ENCODE peak calls at places on chromosomes 5 and 9, in five cellular contexts. O, T, U, S and V are unnamed samples.

GRCh38 chr5:142151436-142152382 is 43.1 kb downstream of the NDFIP1 start:
- DNase-seq in O (peak), T (peak), U (peak), S (peak), V (peak)

GRCh38 chr9:98807070-98807810 is at the start of gene GALNT12:
- DNase-seq in O (peak), T (peak), U (no peak), S (no peak), V (no peak)

GRCh38 chr9:135251331-135251761 is 163.9 kb downstream of the OLFM1 start:
- DNase-seq in O (no peak), T (no peak), U (no peak), S (no peak), V (no peak)

GRCh38 chr9:77820293-77820954 is 172.3 kb upstream of the GNA14 start:
- DNase-seq in O (no peak), T (no peak), U (peak), S (peak), V (peak)

GRCh38 chr9:116288658-116289057 is 135.1 kb downstream of the PAPPA start:
- DNase-seq in O (no peak), T (no peak), U (peak), S (peak), V (peak)

GRCh38 chr9:74285075-74285474 is 212.1 kb upstream of the RORB start:
- DNase-seq in O (no peak), T (peak), U (no peak), S (no peak), V (no peak)

GRCh38 chr5:1516615-1517601 is 6.9 kb downstream of the LPCAT1 start:
- DNase-seq in O (peak), T (no peak), U (peak), S (peak), V (peak)

GRCh38 chr5:112174959-112175594 is 244.0 kb downstream of the EPB41L4A start:
- DNase-seq in O (peak), T (peak), U (peak), S (no peak), V (peak)

GRCh38 chr9:114210691-114211276 is 55.4 kb downstream of the COL27A1 start:
- DNase-seq in O (no peak), T (no peak), U (no peak), S (no peak), V (no peak)

GRCh38 chr5:153463806-153464205 is 26.7 kb upstream of the GRIA1 start:
- DNase-seq in O (no peak), T (no peak), U (peak), S (peak), V (peak)

GRCh38 chr5:179825655-179826182 is 5.0 kb downstream of the SQSTM1 start:
- DNase-seq in O (no peak), T (no peak), U (no peak), S (no peak), V (no peak)

GRCh38 chr9:81787747-81788632 is 98.6 kb upstream of the TLE1 start:
- DNase-seq in O (no peak), T (no peak), U (peak), S (peak), V (peak)

GRCh38 chr5:131671994-131672655 is 37.1 kb upstream of the RAPGEF6 start:
- DNase-seq in O (no peak), T (peak), U (peak), S (peak), V (peak)

GRCh38 chr9:38090170-38090569 is 21.1 kb upstream of the SHB start:
- DNase-seq in O (no peak), T (no peak), U (no peak), S (no peak), V (no peak)

GRCh38 chr5:40481226-40481625 is 198.5 kb upstream of the PTGER4 start:
- DNase-seq in O (no peak), T (no peak), U (no peak), S (no peak), V (no peak)

GRCh38 chr5:149559712-149560111 is 8.5 kb upstream of the CSNK1A1 start:
- DNase-seq in O (no peak), T (no peak), U (peak), S (peak), V (peak)

GRCh38 chr5:162209005-162209605 is 141.5 kb downstream of the GABRG2 start:
- DNase-seq in O (peak), T (peak), U (peak), S (no peak), V (no peak)

GRCh38 chr9:19488721-19489120 is 79.9 kb downstream of the ACER2 start:
- DNase-seq in O (no peak), T (no peak), U (no peak), S (no peak), V (no peak)

GRCh38 chr5:1545798-1546355 is 22.1 kb upstream of the LPCAT1 start:
- DNase-seq in O (peak), T (no peak), U (peak), S (no peak), V (no peak)

GRCh38 chr5:54671111-54671531 is 153.6 kb downstream of the SNX18 start:
- DNase-seq in O (no peak), T (no peak), U (peak), S (no peak), V (peak)

GRCh38 chr5:16072616-16073015 is 107.0 kb downstream of the MARCHF11 start:
- DNase-seq in O (no peak), T (no peak), U (no peak), S (no peak), V (no peak)

GRCh38 chr5:131068893-131069643 is 96.0 kb downstream of the HINT1 start:
- DNase-seq in O (no peak), T (peak), U (no peak), S (no peak), V (no peak)

GRCh38 chr9:112065781-112066606 is 109.1 kb downstream of the SUSD1 start:
- DNase-seq in O (no peak), T (peak), U (peak), S (no peak), V (peak)

GRCh38 chr5:181149806-181150733 is 2.7 kb downstream of the OR2V2 start:
- DNase-seq in O (no peak), T (no peak), U (no peak), S (no peak), V (no peak)

GRCh38 chr5:127958421-127959011 is 125.0 kb upstream of the SLC12A2 start:
- DNase-seq in O (no peak), T (no peak), U (no peak), S (no peak), V (no peak)

GRCh38 chr5:77065256-77065655 is 21.8 kb downstream of the ZBED3 start:
- DNase-seq in O (no peak), T (no peak), U (no peak), S (no peak), V (no peak)

GRCh38 chr5:179258001-179258921 is 87.0 kb downstream of the ADAMTS2 start:
- DNase-seq in O (no peak), T (no peak), U (no peak), S (no peak), V (no peak)

GRCh38 chr5:42583322-42583721 is 160.1 kb downstream of the GHR start:
- DNase-seq in O (peak), T (peak), U (peak), S (peak), V (peak)

GRCh38 chr5:6712136-6712581 is 1.1 kb upstream of the TENT4A start:
- DNase-seq in O (peak), T (peak), U (peak), S (no peak), V (peak)

GRCh38 chr9:89539374-89539773 is 41.5 kb upstream of the SEMA4D start:
- DNase-seq in O (no peak), T (no peak), U (no peak), S (no peak), V (no peak)

GRCh38 chr9:22119537-22120167 is 110.5 kb upstream of the CDKN2B start:
- DNase-seq in O (peak), T (peak), U (peak), S (no peak), V (peak)

GRCh38 chr5:170110403-170111087 is 4.8 kb downstream of the FOXI1 start:
- DNase-seq in O (no peak), T (no peak), U (no peak), S (no peak), V (no peak)

GRCh38 chr5:170113517-170113891 is 7.8 kb downstream of the FOXI1 start:
- DNase-seq in O (no peak), T (no peak), U (no peak), S (no peak), V (no peak)

GRCh38 chr5:170112876-170113516 is 7.3 kb downstream of the FOXI1 start:
- DNase-seq in O (no peak), T (peak), U (no peak), S (no peak), V (no peak)

GRCh38 chr5:170109059-170110031 is 3.6 kb downstream of the FOXI1 start:
- DNase-seq in O (no peak), T (no peak), U (no peak), S (no peak), V (no peak)

DNA sequence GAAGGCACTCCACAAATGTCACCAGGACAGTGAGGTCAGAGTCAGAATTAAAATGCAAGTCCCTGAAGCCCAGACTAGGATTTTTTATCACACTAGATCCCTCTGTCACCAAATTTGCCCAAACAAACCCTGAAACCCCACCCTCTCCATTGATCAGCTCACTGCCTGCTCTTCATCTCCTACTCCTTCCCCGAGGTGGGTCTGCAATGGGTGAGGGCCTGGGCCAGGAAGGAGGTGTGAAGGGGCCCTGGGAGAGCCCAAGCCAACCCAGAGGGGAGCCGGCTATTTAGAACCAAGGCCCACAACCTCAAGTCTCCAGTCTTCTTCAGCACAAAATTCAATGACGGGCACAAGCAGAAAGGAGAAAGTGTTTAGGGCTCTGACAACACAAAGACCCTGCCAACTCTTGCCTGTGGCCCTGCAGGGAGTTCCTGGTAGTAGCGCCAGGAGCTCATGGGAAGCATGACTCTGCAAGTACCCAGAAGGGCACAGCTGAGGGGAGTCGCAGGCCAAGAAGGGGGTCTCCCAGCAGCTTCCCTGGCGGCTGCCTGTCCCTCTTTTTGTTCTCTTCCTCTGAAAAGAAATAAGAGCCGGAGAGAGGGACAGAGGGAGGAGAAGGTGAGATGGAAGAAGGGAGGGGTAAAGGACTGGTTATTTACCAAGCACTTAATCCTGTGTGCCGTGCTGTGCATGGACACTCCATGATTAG is 5.5 kb downstream of the FOXI1 start:
- DNase-seq in O (no peak), T (no peak), U (no peak), S (no peak), V (no peak)
- H3K4me3 ChIP-seq in O (no peak), T (no peak), U (no peak), S (no peak), V (no peak)

DNA sequence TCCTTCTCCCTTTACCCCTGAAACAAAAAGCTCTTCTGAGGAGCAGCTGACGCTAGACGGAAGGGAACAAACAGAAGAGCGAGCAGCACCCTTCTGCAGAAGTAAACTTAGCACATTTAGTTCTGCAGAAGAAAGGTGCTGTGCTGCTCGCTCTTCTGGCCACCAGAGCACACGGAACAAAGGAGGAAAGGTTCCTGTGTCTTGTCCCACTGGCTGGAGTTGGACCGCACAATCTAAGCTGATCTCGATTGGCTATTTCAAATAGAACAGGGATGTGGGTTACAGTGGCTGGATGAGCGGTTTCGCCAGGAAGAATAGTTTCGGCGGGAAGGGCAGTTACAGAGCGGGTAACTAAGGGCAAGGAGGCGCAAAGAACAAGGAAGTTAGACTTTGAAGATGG is 7.0 kb downstream of the GTF3C5 start:
- DNase-seq in O (no peak), T (no peak), U (no peak), S (no peak), V (no peak)
- TF ChIP-seq CTCF in O (no peak), T (no peak), U (no peak), S (no peak), V (no peak)

GRCh38 chr9:14942037-14942436 is 31.8 kb upstream of the FREM1 start:
- DNase-seq in O (no peak), T (no peak), U (no peak), S (no peak), V (no peak)

GRCh38 chr9:14939378-14939777 is 29.1 kb upstream of the FREM1 start:
- DNase-seq in O (no peak), T (no peak), U (no peak), S (no peak), V (no peak)

GRCh38 chr9:14935917-14936316 is 25.7 kb upstream of the FREM1 start:
- DNase-seq in O (no peak), T (no peak), U (no peak), S (no peak), V (no peak)

GRCh38 chr9:14945351-14945750 is 35.1 kb upstream of the FREM1 start:
- DNase-seq in O (no peak), T (no peak), U (no peak), S (no peak), V (no peak)

DNA sequence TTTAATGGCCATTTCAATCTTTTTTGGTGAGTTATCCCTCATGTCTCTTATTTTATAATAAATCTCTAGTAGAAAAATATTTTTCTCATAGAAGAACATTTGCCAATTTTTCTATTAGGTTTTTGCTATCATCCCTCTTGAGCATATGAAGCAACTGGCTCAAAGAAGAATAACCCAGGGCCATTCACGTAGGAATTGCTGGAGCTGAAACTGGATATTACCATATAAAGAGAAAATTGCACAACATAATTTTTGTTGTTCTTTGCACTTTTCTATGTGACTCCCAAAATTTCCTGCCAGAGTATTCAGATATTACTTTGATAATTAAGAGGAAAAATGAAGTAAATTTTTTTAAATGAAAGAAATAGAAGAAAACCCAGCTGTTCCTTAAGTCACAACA is 31.3 kb upstream of the FREM1 start:
- DNase-seq in O (no peak), T (no peak), U (no peak), S (no peak), V (no peak)
- H3K4me3 ChIP-seq in O (no peak), T (no peak), U (no peak), S (no peak), V (no peak)

DNA sequence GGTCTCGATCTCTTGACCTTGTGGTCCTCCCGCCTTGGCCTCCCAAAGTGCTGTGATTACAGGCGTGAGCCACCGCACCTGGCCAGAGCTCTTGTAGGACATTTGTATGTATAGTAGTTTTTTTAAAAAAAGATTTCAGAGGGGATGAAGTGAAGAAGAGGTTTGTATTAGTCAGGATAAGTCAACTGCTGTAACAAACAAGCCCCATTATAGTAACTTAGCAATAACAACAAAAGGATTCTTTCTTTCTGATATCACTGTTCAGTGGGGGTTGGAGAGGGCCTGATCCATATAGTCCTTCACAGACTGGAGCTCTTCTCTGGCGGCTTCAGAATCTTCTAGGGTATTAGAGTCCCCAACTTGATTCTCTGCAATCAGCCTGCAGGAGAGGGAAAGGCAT is 50.7 kb upstream of the IL6ST start:
- DNase-seq in O (no peak), T (no peak), U (no peak), S (no peak), V (no peak)
- TF ChIP-seq CTCF in O (no peak), T (no peak), U (no peak), S (no peak), V (no peak)

GRCh38 chr9:137244486-137245449 is 3.7 kb downstream of the TUBB4B start:
- DNase-seq in O (no peak), T (no peak), U (peak), S (no peak), V (no peak)
- H3K4me3 ChIP-seq in O (no peak), T (no peak), U (no peak), S (no peak), V (no peak)

GRCh38 chr5:104890767-104891166 is 1328.2 kb upstream of the NUDT12 start:
- DNase-seq in O (no peak), T (no peak), U (no peak), S (no peak), V (no peak)
- TF ChIP-seq CTCF in O (no peak), T (no peak), U (no peak), S (no peak), V (no peak)

DNA sequence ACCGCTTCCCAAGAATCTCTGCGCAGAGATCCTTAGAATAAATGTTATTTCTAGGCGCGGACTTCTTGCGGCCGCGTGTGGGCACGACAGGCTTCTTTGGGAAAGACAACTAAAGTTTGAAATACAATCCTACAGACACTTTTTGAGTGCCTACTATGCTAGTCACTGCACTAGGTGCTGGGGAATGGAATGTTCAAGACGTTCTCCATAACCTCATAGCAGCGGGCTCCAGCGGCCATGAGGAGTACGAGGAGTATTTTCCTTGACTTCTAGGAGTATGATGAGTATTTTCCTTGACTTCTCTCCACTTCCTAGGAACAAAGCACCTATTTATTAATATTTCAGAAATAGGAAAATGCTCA is 636 bp upstream of the PWWP2A start:
- DNase-seq in O (no peak), T (no peak), U (no peak), S (no peak), V (no peak)
- H3K4me3 ChIP-seq in O (peak), T (no peak), U (no peak), S (no peak), V (no peak)

DNA sequence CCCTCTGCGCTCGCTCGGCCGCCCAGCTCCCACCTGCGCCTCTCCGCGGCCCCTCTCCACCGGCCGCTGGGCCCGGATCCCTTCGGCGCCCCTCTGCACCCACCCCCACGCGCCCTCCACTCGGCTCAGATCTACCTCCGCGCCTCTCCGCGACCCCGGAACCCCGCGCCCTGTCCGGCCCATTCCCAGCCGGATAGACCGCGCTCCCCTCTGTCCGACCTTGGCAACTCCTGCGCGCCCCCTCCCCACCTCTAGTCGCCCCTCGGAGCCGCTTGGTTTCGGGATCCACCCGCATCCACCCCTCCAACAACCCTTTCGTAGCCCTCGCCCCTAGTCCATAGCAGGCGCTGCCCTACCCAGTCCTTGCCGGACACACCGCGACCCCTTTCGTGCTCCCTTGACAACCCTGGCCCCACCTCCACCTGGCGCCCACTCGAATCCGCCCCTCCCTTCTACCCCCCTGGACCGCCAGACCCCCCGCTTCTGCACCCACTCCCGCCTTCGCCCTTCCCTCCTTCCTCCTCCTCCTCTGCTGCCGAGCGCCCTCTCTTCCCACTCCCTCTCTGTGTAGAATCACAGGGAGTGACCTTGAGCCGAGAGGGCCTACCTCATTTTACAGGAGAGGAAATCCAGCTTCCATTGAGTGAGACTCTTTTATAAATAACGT is 496 bp upstream of the AK3 start:
- DNase-seq in O (no peak), T (peak), U (no peak), S (no peak), V (peak)
- TF ChIP-seq CTCF in O (no peak), T (no peak), U (no peak), S (no peak), V (no peak)

DNA sequence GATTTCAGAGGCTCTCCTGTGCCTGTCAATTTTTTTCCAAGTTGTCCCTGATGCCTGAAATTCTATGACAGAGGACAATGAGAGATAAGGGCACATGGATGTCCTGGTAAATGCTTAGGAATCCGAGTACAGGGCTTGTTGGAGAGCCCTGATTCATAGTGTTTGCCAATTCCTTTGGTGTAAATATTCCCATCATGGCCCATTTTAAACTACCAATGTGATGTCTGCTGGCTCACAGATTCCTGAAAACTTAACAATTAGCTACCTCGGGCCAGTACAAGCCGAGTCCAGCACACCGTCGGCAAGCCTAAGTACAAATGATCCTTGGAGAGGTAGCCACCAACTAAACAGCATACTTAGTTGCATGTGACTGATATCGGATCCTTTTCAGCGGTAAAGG is 3.5 kb downstream of the ITK start:
- DNase-seq in O (no peak), T (no peak), U (no peak), S (no peak), V (no peak)
- H3K4me3 ChIP-seq in O (no peak), T (no peak), U (no peak), S (no peak), V (no peak)